ENCODE peak calls at places on chromosomes 6 and 20, in seven cellular contexts. O is endothelial cell, G is GM10248, U is HL-60, L is brain microvascular endothelial cell, S is astrocyte, K is foreskin fibroblast. W is an unnamed sample.

GRCh38 chr6:126698732-126699240 is 358.9 kb downstream of the CENPW start:
- DNase-seq in U (no peak), K (no peak), O (no peak), G (no peak), S (no peak), L (no peak), W (no peak)

GRCh38 chr6:127641905-127642304 is 64.9 kb downstream of the C6orf58 start:
- DNase-seq in S (peak; percentile 9), K (peak; percentile 24), U (peak; percentile 25), L (peak; percentile 21), G (peak; percentile 17), O (peak; percentile 38), W (no peak)

GRCh38 chr20:10731190-10731955 is 57.6 kb upstream of the JAG1 start:
- DNase-seq in L (peak; percentile 77), S (peak; percentile 78), O (no peak), K (peak; percentile 55), U (no peak), G (no peak), W (no peak)

GRCh38 chr6:90241229-90241873 is 55.3 kb downstream of the BACH2 start:
- DNase-seq in U (peak; percentile 21), S (no peak), G (no peak), L (no peak), O (no peak), K (no peak), W (no peak)

GRCh38 chr6:133854633-133855598 is 34.0 kb upstream of the TCF21 start:
- DNase-seq in L (no peak), G (peak; percentile 11), S (no peak), O (peak; percentile 14), U (no peak), K (no peak), W (no peak)

GRCh38 chr6:62283828-62284411 is 2.1 kb downstream of the KHDRBS2 start:
- DNase-seq in G (no peak), O (peak; percentile 36), U (peak; percentile 6), S (no peak), L (peak; percentile 14), K (no peak), W (no peak)

GRCh38 chr6:108497883-108498282 is 62.8 kb upstream of the FOXO3 start:
- DNase-seq in L (peak; percentile 53), S (no peak), K (no peak), G (peak; percentile 22), U (peak; percentile 66), O (peak; percentile 61), W (no peak)

GRCh38 chr6:52551483-52552277 is 25.2 kb downstream of the TRAM2 start:
- DNase-seq in O (no peak), U (no peak), K (peak; percentile 75), L (peak; percentile 69), G (no peak), S (peak; percentile 90), W (no peak)

GRCh38 chr20:52889225-52889624 is 82.9 kb upstream of the TSHZ2 start:
- DNase-seq in S (peak; percentile 78), G (no peak), K (no peak), L (no peak), O (no peak), U (no peak), W (no peak)

GRCh38 chr20:25139061-25139705 is 56.3 kb upstream of the ENTPD6 start:
- DNase-seq in G (no peak), U (no peak), O (no peak), L (no peak), K (no peak), S (no peak), W (no peak)

GRCh38 chr6:170101281-170102035 is 189.4 kb downstream of the DLL1 start:
- DNase-seq in U (no peak), K (no peak), L (no peak), S (no peak), G (no peak), O (peak; percentile 1), W (peak; percentile 81)

GRCh38 chr6:38968702-38969149 is 79.9 kb upstream of the GLP1R start:
- DNase-seq in U (no peak), G (no peak), K (no peak), S (no peak), O (no peak), L (no peak), W (no peak)

GRCh38 chr20:53966774-53967398 is 103.5 kb downstream of the BCAS1 start:
- DNase-seq in O (no peak), U (no peak), L (no peak), S (no peak), K (no peak), G (no peak), W (no peak)

GRCh38 chr6:144334150-144334708 is 49.1 kb downstream of the UTRN start:
- DNase-seq in G (peak; percentile 45), U (peak; percentile 75), O (no peak), S (no peak), K (no peak), L (no peak), W (no peak)

GRCh38 chr6:87922947-87923330 is 124.7 kb upstream of the SPACA1 start:
- DNase-seq in G (peak; percentile 69), U (peak; percentile 23), S (no peak), O (no peak), L (no peak), K (no peak), W (no peak)

GRCh38 chr20:11687546-11688292 is 230.0 kb upstream of the BTBD3 start:
- DNase-seq in G (no peak), U (no peak), S (no peak), K (no peak), L (no peak), O (no peak), W (no peak)

GRCh38 chr6:114649298-114649697 is 306.5 kb upstream of the HS3ST5 start:
- DNase-seq in O (no peak), U (no peak), L (no peak), S (no peak), G (no peak), K (no peak), W (no peak)

GRCh38 chr20:56430471-56430870 is 18.4 kb downstream of the CASS4 start:
- DNase-seq in S (no peak), K (no peak), U (no peak), G (no peak), O (no peak), L (no peak), W (no peak)

GRCh38 chr20:31566658-31567379 is 38.3 kb upstream of the ID1 start:
- DNase-seq in U (no peak), G (no peak), O (no peak), S (no peak), K (no peak), L (no peak), W (no peak)

GRCh38 chr20:18166241-18166881 is 28.7 kb downstream of the KAT14 start:
- DNase-seq in S (no peak), G (no peak), O (no peak), U (peak; percentile 54), L (no peak), K (no peak), W (no peak)

GRCh38 chr6:98769546-98769945 is 64.8 kb upstream of the POU3F2 start:
- DNase-seq in U (peak; percentile 7), K (no peak), L (no peak), S (peak; percentile 40), G (no peak), O (peak; percentile 42), W (no peak)
- TF ChIP-seq CTCF in U (no peak), K (no peak), L (peak; percentile 64), S (peak; percentile 33), G (peak; percentile 9), O (no peak), W (peak; percentile 54)

DNA sequence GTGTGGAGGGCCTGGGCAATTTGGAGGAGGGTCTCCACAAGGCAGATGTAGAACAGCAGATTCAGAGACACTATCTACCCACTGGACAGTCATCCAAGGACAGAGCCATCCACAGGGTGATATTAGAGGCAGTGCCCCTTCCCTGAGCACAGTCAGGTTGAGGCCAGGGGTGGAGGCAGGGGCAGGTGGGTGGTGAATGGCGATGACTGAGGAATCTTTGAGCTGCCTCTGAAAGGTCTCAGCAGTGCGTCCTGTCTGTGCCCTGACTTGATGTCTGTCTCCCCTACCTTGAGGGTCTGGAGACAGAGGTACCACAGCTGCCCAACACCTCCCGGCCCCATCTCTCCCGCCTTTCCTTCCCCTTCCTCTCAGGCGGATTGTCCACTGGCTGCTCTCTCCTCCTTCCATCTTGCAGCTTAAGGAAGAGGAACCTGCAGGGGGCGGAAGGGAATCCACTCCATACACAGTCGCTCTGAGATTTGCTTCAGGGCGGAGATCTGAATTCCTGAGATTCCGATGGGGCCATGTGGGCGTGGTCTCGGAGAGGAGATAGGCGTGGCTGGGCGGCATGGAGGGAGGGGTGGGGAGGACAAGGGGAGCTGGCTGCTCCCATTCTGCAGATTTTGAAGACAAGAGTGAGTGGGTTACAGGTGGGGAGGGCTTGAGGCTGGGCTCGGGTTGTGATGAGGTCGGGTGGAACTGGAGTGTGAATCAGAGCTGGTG is 1.7 kb downstream of the MUCL3 start:
- DNase-seq in U (no peak), L (peak; percentile 77), S (peak; percentile 63), K (peak; percentile 63), G (no peak), O (peak; percentile 64), W (peak; percentile 92)
- TF ChIP-seq CTCF in U (no peak), L (peak; percentile 86), S (peak; percentile 46), K (peak; percentile 76), G (no peak), O (no peak), W (peak; percentile 80)

DNA sequence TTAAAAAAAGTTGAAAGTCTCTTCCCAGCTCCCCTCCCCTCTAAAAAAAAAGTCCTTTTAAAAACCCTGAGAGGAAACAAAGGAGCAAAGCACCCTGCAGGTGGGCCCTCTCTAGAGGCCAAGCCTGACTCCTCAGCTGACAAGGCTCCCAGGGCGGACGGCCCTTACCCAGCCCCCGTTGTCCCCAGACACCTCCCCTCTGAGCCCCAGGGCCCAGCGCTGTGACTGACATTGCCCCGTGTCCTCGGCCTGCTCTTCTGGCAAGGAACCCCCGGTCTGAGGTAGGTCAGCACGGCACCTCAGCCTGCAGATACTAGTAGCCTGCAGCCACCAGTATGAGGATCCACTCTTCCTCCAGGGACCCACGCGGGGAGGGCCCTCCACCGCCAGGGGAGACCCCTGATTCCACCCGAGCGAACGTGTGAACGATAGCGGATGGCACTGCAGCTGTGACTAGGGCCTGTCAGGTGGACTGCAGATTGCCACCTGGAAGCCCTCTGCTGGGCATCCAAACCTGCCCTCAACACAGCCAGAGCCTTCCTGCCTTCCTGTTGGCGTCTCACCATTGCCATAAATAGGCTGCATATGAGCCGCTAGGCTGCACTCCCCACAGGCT is 34.2 kb downstream of the FOXC1 start:
- DNase-seq in O (no peak), K (no peak), L (no peak), S (no peak), G (no peak), U (no peak), W (no peak)
- TF ChIP-seq CTCF in O (no peak), K (no peak), L (no peak), S (no peak), G (no peak), U (no peak), W (no peak)

GRCh38 chr20:44918761-44919160 is 8.9 kb downstream of the PABPC1L start:
- DNase-seq in U (no peak), O (no peak), S (no peak), G (no peak), K (no peak), L (no peak), W (no peak)

GRCh38 chr20:44918342-44918741 is 8.5 kb downstream of the PABPC1L start:
- DNase-seq in K (no peak), S (no peak), L (no peak), O (no peak), U (no peak), G (no peak), W (no peak)

GRCh38 chr20:44917399-44917798 is 7.5 kb downstream of the PABPC1L start:
- DNase-seq in U (no peak), O (no peak), G (no peak), S (no peak), K (no peak), L (no peak), W (no peak)

GRCh38 chr20:44924526-44924925 is 14.7 kb downstream of the PABPC1L start:
- DNase-seq in U (no peak), K (no peak), S (no peak), L (no peak), O (no peak), G (no peak), W (no peak)

GRCh38 chr20:44921447-44921846 is 11.6 kb downstream of the PABPC1L start:
- DNase-seq in L (no peak), K (no peak), G (no peak), S (no peak), U (no peak), O (no peak), W (no peak)
- TF ChIP-seq CTCF in L (no peak), K (no peak), G (no peak), S (no peak), U (no peak), O (no peak), W (no peak)

W was measured in chondrocyte.